ENCODE peak calls at places on chromosomes 13 and 19, in five cellular contexts. F is spleen, Y is HL-60, I is mucosa of descending colon, H is GM23338. X is an unnamed sample.

GRCh38 chr13:41960195-41960699 is 662 bp downstream of the VWA8 start:
- DNase-seq in F (no peak), Y (no peak), I (no peak), H (peak), X (peak)

GRCh38 chr13:24716011-24716410 is 35.8 kb downstream of the ATP12A start:
- DNase-seq in F (no peak), Y (no peak), I (no peak), H (peak), X (no peak)

GRCh38 chr19:44939668-44940067 is 2.4 kb upstream of the APOC4 start:
- DNase-seq in F (no peak), Y (no peak), I (no peak), H (no peak), X (no peak)

GRCh38 chr19:20273951-20274578 is 107.1 kb downstream of the ZNF486 start:
- DNase-seq in F (no peak), Y (no peak), I (no peak), H (no peak), X (no peak)

GRCh38 chr19:15249912-15250634 is 17.8 kb upstream of the EPHX3 start:
- DNase-seq in F (no peak), Y (no peak), I (no peak), H (no peak), X (no peak)

GRCh38 chr13:77383097-77383496 is 56.2 kb upstream of the MYCBP2 start:
- DNase-seq in F (no peak), Y (no peak), I (no peak), H (peak), X (no peak)

GRCh38 chr13:111007209-111007608 is 92.3 kb upstream of the ANKRD10 start:
- DNase-seq in F (no peak), Y (peak), I (no peak), H (no peak), X (no peak)

GRCh38 chr19:6754653-6755463 is 12.4 kb downstream of the SH2D3A start:
- DNase-seq in F (no peak), Y (no peak), I (no peak), H (no peak), X (no peak)

GRCh38 chr13:109309625-109310363 is 476.6 kb downstream of the IRS2 start:
- DNase-seq in F (no peak), Y (no peak), I (no peak), H (no peak), X (no peak)

GRCh38 chr19:492091-492531 is 4.2 kb upstream of the MADCAM1 start:
- DNase-seq in F (peak), Y (no peak), I (no peak), H (peak), X (no peak)

GRCh38 chr19:41850381-41850780 is 5.5 kb downstream of the DMRTC2 start:
- DNase-seq in F (no peak), Y (no peak), I (no peak), H (no peak), X (no peak)

GRCh38 chr13:24995225-24995804 is 100.6 kb upstream of the PABPC3 start:
- DNase-seq in F (no peak), Y (peak), I (no peak), H (peak), X (peak)

GRCh38 chr19:12141405-12141736 is 1.2 kb upstream of the ZNF20 start:
- DNase-seq in F (no peak), Y (no peak), I (no peak), H (no peak), X (no peak)

GRCh38 chr19:12140545-12141404 is 625 bp upstream of the ZNF20 start:
- DNase-seq in F (peak), Y (peak), I (peak), H (peak), X (peak)

GRCh38 chr19:12139309-12139708 is 841 bp downstream of the ZNF20 start:
- DNase-seq in F (no peak), Y (no peak), I (no peak), H (peak), X (no peak)

GRCh38 chr19:12139885-12140544 is at the start of gene ZNF20:
- DNase-seq in F (peak), Y (peak), I (peak), H (peak), X (peak)

GRCh38 chr19:12137541-12137940 is 2.6 kb downstream of the ZNF20 start:
- DNase-seq in F (no peak), Y (no peak), I (no peak), H (peak), X (no peak)
- TF ChIP-seq CTCF in F (peak), Y (no peak), I (no peak), H (peak), X (peak)

GRCh38 chr13:66353664-66354063 is 876.5 kb downstream of the PCDH9 start:
- DNase-seq in F (no peak), Y (no peak), I (no peak), H (no peak), X (no peak)
- TF ChIP-seq CTCF in F (no peak), Y (no peak), I (no peak), H (no peak), X (no peak)

GRCh38 chr13:31945202-31945978 is 86.2 kb upstream of the FRY start:
- DNase-seq in F (no peak), Y (peak), I (peak), H (peak), X (no peak)

GRCh38 chr13:31947506-31947905 is 84.1 kb upstream of the FRY start:
- DNase-seq in F (no peak), Y (no peak), I (no peak), H (peak), X (no peak)

GRCh38 chr13:31944262-31945160 is 87.1 kb upstream of the FRY start:
- DNase-seq in F (no peak), Y (no peak), I (no peak), H (no peak), X (no peak)

GRCh38 chr13:31946091-31946770 is 85.3 kb upstream of the FRY start:
- DNase-seq in F (no peak), Y (no peak), I (no peak), H (no peak), X (no peak)

GRCh38 chr13:31947105-31947504 is 84.5 kb upstream of the FRY start:
- DNase-seq in F (no peak), Y (no peak), I (no peak), H (no peak), X (no peak)
- TF ChIP-seq CTCF in F (no peak), Y (no peak), I (no peak), H (peak), X (no peak)

GRCh38 chr13:19085258-19085657 is 96.4 kb downstream of the TUBA3C start:
- DNase-seq in F (no peak), Y (no peak), I (no peak), H (no peak), X (no peak)

GRCh38 chr13:19090495-19090894 is 91.1 kb downstream of the TUBA3C start:
- DNase-seq in F (peak), Y (no peak), I (no peak), H (no peak), X (no peak)

GRCh38 chr13:19085876-19086275 is 95.7 kb downstream of the TUBA3C start:
- DNase-seq in F (no peak), Y (no peak), I (no peak), H (no peak), X (no peak)

GRCh38 chr13:19088416-19088815 is 93.2 kb downstream of the TUBA3C start:
- DNase-seq in F (peak), Y (no peak), I (no peak), H (no peak), X (no peak)

DNA sequence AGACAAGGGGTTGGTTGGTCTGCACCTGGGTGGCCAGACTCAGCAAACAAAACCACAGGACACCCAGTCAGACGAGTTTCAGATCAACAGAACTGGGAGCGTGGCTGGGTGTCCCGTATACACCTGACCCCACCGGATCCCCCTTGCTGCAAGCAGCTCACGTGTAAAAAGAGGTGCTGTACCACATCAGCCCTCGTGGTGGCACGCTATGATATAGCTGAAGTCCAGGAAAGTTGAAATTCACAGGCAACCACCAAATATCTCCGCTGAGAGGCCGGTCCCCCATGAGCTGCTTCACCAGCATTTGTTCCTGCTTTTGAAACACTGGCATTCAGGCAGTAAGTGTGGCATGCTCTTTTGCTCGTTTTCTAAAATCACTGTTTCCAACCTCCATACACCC is 92.3 kb downstream of the TUBA3C start:
- DNase-seq in F (peak), Y (peak), I (no peak), H (no peak), X (no peak)
- TF ChIP-seq CTCF in F (peak), Y (peak), I (no peak), H (no peak), X (no peak)

GRCh38 chr13:91400094-91400462 is 1.7 kb downstream of the GPC5 start:
- DNase-seq in F (no peak), Y (no peak), I (no peak), H (peak), X (peak)
- TF ChIP-seq CTCF in F (no peak), Y (no peak), I (no peak), H (no peak), X (no peak)

GRCh38 chr19:28324275-28325060 is 888.5 kb downstream of the UQCRFS1 start:
- DNase-seq in F (no peak), Y (no peak), I (no peak), H (peak), X (no peak)
- TF ChIP-seq CTCF in F (no peak), Y (no peak), I (no peak), H (peak), X (no peak)

GRCh38 chr19:23075031-23075733 is 41.6 kb upstream of the ZNF730 start:
- DNase-seq in F (peak), Y (peak), I (peak), H (peak), X (peak)
- TF ChIP-seq CTCF in F (no peak), Y (no peak), I (no peak), H (peak), X (peak)

GRCh38 chr13:28820099-28821051 is at the start of gene MTUS2:
- DNase-seq in F (no peak), Y (no peak), I (no peak), H (peak), X (no peak)

GRCh38 chr13:28819046-28819747 is 942 bp upstream of the MTUS2 start:
- DNase-seq in F (no peak), Y (no peak), I (no peak), H (peak), X (no peak)

GRCh38 chr13:28817204-28817603 is 2.9 kb upstream of the MTUS2 start:
- DNase-seq in F (no peak), Y (no peak), I (no peak), H (peak), X (no peak)

GRCh38 chr13:28822161-28822560 is 2.0 kb downstream of the MTUS2 start:
- DNase-seq in F (no peak), Y (no peak), I (no peak), H (no peak), X (no peak)

GRCh38 chr13:28819748-28820098 is 416 bp upstream of the MTUS2 start:
- DNase-seq in F (no peak), Y (peak), I (no peak), H (peak), X (peak)
- TF ChIP-seq CTCF in F (peak), Y (no peak), I (no peak), H (peak), X (peak)

DNA sequence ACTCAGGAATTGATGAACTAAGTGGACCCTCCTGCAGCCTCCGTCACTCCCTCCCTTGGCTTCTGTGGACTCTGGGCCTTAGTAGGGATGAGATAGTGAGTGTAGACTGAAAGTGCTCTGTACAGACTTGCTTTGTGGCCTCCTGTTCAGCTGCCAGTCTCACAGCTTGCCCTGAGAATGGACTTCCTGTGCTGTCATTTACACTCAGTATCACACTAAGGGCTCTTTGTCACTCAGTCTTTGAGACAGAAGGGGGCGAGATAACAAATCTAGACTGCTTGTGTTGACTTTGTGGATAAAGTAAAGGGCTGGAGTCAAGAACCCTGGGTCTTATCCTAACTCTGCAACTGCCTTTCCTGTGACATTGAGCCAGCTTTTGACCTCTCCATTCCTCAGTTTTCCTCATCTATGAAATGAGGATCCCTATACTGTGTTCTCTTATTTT is 21.0 kb upstream of the SPRY2 start:
- DNase-seq in F (no peak), Y (peak), I (no peak), H (peak), X (peak)
- TF ChIP-seq CTCF in F (no peak), Y (no peak), I (no peak), H (peak), X (peak)

X was measured in GM13977.